ENCODE peak calls at places on chromosomes 4 and X, in six cellular contexts. P, Z, R, Q, E and S are unnamed samples.

GRCh38 chr4:156888762-156889161 is 82.8 kb downstream of the PDGFC start:
- DNase-seq in R (no peak), P (no peak), E (no peak), Q (no peak), Z (no peak), S (no peak)

GRCh38 chr4:5158391-5158770 is 107.1 kb downstream of the STK32B start:
- DNase-seq in E (no peak), R (no peak), P (no peak), Z (no peak), Q (no peak), S (no peak)

GRCh38 chrX:119417842-119418241 is 18.7 kb downstream of the SLC25A43 start:
- DNase-seq in E (no peak), P (no peak), Z (peak), R (no peak), Q (no peak), S (no peak)

GRCh38 chrX:140572724-140573123 is 67.9 kb upstream of the SOX3 start:
- DNase-seq in Z (peak), E (peak), P (no peak), R (peak), Q (no peak), S (peak)

GRCh38 chr4:581181-581580 is 5.1 kb upstream of the TMEM271 start:
- DNase-seq in Q (no peak), E (no peak), P (no peak), R (no peak), Z (no peak), S (no peak)

GRCh38 chrX:7270018-7270417 is 122.1 kb upstream of the PUDP start:
- DNase-seq in Z (no peak), R (no peak), P (no peak), Q (no peak), E (no peak), S (no peak)

GRCh38 chrX:132086717-132087116 is 41.1 kb downstream of the FRMD7 start:
- DNase-seq in Z (no peak), E (no peak), P (no peak), R (no peak), Q (no peak), S (no peak)

GRCh38 chrX:115665122-115665521 is 104.1 kb downstream of the PLS3 start:
- DNase-seq in P (no peak), Z (no peak), R (no peak), E (no peak), Q (no peak), S (no peak)

GRCh38 chr4:46124773-46125172 is 919 bp upstream of the GABRG1 start:
- DNase-seq in R (peak), E (no peak), P (no peak), Q (peak), Z (no peak), S (no peak)

GRCh38 chr4:187183351-187183750 is 459.7 kb upstream of the FAT1 start:
- DNase-seq in Z (no peak), P (no peak), E (no peak), Q (no peak), R (no peak), S (no peak)

GRCh38 chr4:58093352-58093751 is 983.2 kb upstream of the IGFBP7 start:
- DNase-seq in P (no peak), E (no peak), Z (no peak), Q (no peak), R (no peak), S (no peak)

GRCh38 chrX:111652719-111653118 is 28.3 kb upstream of the ALG13 start:
- DNase-seq in E (no peak), Q (no peak), Z (no peak), P (no peak), R (no peak), S (no peak)

GRCh38 chr4:176277162-176277904 is 8.3 kb upstream of the ASB5 start:
- DNase-seq in R (peak), Q (peak), Z (peak), P (peak), E (peak), S (peak)

GRCh38 chr4:98501383-98501782 is 157.0 kb downstream of the TSPAN5 start:
- DNase-seq in Z (no peak), P (no peak), R (no peak), E (no peak), Q (no peak), S (no peak)

GRCh38 chrX:22134681-22135080 is 102.6 kb downstream of the PHEX start:
- DNase-seq in P (no peak), Z (no peak), E (no peak), Q (no peak), R (no peak), S (no peak)

GRCh38 chr4:186188107-186188506 is 3.3 kb upstream of the CYP4V2 start:
- DNase-seq in P (no peak), Z (no peak), R (no peak), Q (no peak), E (no peak), S (no peak)

GRCh38 chrX:44308869-44309268 is 34.6 kb downstream of the EFHC2 start:
- DNase-seq in Z (no peak), Q (no peak), P (no peak), E (no peak), R (no peak), S (no peak)

GRCh38 chr4:10160280-10160856 is 43.8 kb upstream of the WDR1 start:
- DNase-seq in Q (no peak), R (peak), Z (peak), E (no peak), P (no peak), S (no peak)

GRCh38 chr4:69092190-69092589 is 4.1 kb upstream of the UGT2B7 start:
- DNase-seq in Z (no peak), Q (no peak), E (no peak), P (no peak), R (no peak), S (no peak)

GRCh38 chrX:9846631-9847030 is 60.4 kb downstream of the SHROOM2 start:
- DNase-seq in P (no peak), R (no peak), E (no peak), Z (no peak), Q (no peak), S (no peak)

GRCh38 chr4:24809376-24809775 is 14.0 kb downstream of the SOD3 start:
- DNase-seq in R (peak), E (no peak), Q (no peak), P (no peak), Z (no peak), S (no peak)

GRCh38 chr4:38034986-38035882 is 75.0 kb downstream of the PTTG2 start:
- DNase-seq in E (no peak), R (peak), P (no peak), Z (peak), Q (no peak), S (peak)

GRCh38 chrX:56763556-56764152 is 34.6 kb downstream of the NBDY start:
- DNase-seq in Q (no peak), R (no peak), P (peak), Z (no peak), E (peak), S (no peak)